ENCODE peak calls at places on chromosomes 3 and 15, in eight cellular contexts. E is GM12892, I is adrenal gland, J is lower leg skin, W is breast epithelium, D is uterus, Y is right lobe of liver, S is GM12878. Z is an unnamed sample.

GRCh38 chr15:70589221-70589620 is 174.1 kb downstream of the UACA start:
- DNase-seq in W (no peak), S (no peak), E (no peak), D (no peak), J (no peak), Y (no peak), I (no peak), Z (no peak)

GRCh38 chr3:171256445-171257250 is 203.6 kb downstream of the TNIK start:
- DNase-seq in S (no peak), D (no peak), I (no peak), Y (no peak), J (no peak), W (no peak), E (no peak), Z (no peak)

GRCh38 chr3:182728248-182728647 is 65.1 kb upstream of the ATP11B start:
- DNase-seq in E (no peak), Y (no peak), J (no peak), I (no peak), W (no peak), S (no peak), D (no peak), Z (peak)

GRCh38 chr3:43162573-43163084 is 56.8 kb upstream of the POMGNT2 start:
- DNase-seq in Y (no peak), W (no peak), D (no peak), J (no peak), I (no peak), S (no peak), E (no peak), Z (no peak)

GRCh38 chr3:72270072-72270611 is 485.2 kb upstream of the PROK2 start:
- DNase-seq in W (peak), J (peak), D (peak), S (no peak), Y (peak), I (peak), E (no peak), Z (peak)

GRCh38 chr15:56832125-56832524 is 86.3 kb upstream of the TCF12 start:
- DNase-seq in S (no peak), E (no peak), J (peak), W (peak), D (peak), I (peak), Y (peak), Z (no peak)

GRCh38 chr3:7607669-7608068 is 746.8 kb downstream of the GRM7 start:
- DNase-seq in E (no peak), I (no peak), Y (no peak), S (no peak), W (no peak), D (no peak), J (no peak), Z (no peak)

GRCh38 chr3:63470745-63471144 is 181.7 kb upstream of the SNTN start:
- DNase-seq in S (peak), E (no peak), I (no peak), D (no peak), W (no peak), Y (no peak), J (no peak), Z (no peak)

GRCh38 chr3:189724366-189724765 is 93.2 kb downstream of the TP63 start:
- DNase-seq in I (no peak), W (no peak), D (no peak), E (no peak), J (no peak), Y (no peak), S (no peak), Z (no peak)

GRCh38 chr15:42576040-42576594 is 711 bp downstream of the STARD9 start:
- DNase-seq in I (no peak), D (no peak), J (no peak), Y (no peak), W (no peak), S (no peak), E (no peak), Z (no peak)

GRCh38 chr3:36095238-36095637 is 285.1 kb upstream of the STAC start:
- DNase-seq in E (no peak), I (no peak), W (no peak), S (no peak), D (no peak), Y (no peak), J (no peak), Z (no peak)

GRCh38 chr3:55662683-55663082 is 175.6 kb upstream of the WNT5A start:
- DNase-seq in J (no peak), Y (no peak), W (no peak), I (no peak), D (no peak), S (no peak), E (no peak), Z (no peak)

GRCh38 chr3:140537075-140537474 is 140.8 kb upstream of the TRIM42 start:
- DNase-seq in I (no peak), W (no peak), S (no peak), D (no peak), Y (no peak), J (no peak), E (no peak), Z (no peak)

GRCh38 chr15:50726315-50726714 is 39.2 kb downstream of the SPPL2A start:
- DNase-seq in S (no peak), W (no peak), Y (no peak), D (no peak), J (no peak), E (no peak), I (no peak), Z (no peak)

GRCh38 chr15:71761649-71762048 is 48.7 kb upstream of the NR2E3 start:
- DNase-seq in D (no peak), J (no peak), E (no peak), Y (peak), S (no peak), I (peak), W (no peak), Z (no peak)

DNA sequence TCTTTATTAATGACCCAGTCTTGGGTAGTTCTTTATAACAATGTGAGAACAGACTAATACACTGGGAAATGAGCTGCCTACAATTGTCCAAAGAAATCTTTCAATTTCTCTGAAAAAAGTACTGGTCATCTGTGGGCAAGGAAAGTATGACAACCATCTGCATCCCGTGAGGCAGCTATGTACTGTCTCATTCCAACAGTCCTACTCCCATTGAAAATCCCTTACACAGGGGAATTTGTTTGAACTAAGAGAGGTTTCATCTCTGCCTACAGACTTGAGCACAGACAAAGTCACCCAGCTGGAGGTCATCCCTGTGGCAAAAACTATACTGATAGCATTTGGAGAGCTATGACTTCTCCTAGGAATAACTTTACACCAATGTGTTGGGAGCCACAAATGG is 27.1 kb downstream of the SHC4 start:
- DNase-seq in W (no peak), J (no peak), I (no peak), D (no peak), S (no peak), Y (no peak), E (no peak), Z (no peak)
- TF ChIP-seq POLR2A in W (no peak), J (no peak), I (no peak), D (no peak), S (no peak), Y (no peak), E (no peak), Z (no peak)

GRCh38 chr3:107430214-107431047 is 53.2 kb downstream of the CCDC54 start:
- DNase-seq in W (no peak), J (no peak), S (no peak), E (no peak), D (peak), Y (peak), I (peak), Z (no peak)

GRCh38 chr3:107431048-107431297 is 53.7 kb downstream of the CCDC54 start:
- DNase-seq in J (no peak), E (no peak), D (peak), S (no peak), W (peak), Y (peak), I (no peak), Z (peak)

GRCh38 chr3:107432646-107433045 is 55.4 kb downstream of the CCDC54 start:
- DNase-seq in W (no peak), J (no peak), E (no peak), Y (no peak), D (no peak), S (no peak), I (no peak), Z (peak)

GRCh38 chr3:107432013-107432515 is 54.8 kb downstream of the CCDC54 start:
- DNase-seq in D (peak), J (no peak), W (no peak), I (peak), Y (peak), E (no peak), S (no peak), Z (peak)

DNA sequence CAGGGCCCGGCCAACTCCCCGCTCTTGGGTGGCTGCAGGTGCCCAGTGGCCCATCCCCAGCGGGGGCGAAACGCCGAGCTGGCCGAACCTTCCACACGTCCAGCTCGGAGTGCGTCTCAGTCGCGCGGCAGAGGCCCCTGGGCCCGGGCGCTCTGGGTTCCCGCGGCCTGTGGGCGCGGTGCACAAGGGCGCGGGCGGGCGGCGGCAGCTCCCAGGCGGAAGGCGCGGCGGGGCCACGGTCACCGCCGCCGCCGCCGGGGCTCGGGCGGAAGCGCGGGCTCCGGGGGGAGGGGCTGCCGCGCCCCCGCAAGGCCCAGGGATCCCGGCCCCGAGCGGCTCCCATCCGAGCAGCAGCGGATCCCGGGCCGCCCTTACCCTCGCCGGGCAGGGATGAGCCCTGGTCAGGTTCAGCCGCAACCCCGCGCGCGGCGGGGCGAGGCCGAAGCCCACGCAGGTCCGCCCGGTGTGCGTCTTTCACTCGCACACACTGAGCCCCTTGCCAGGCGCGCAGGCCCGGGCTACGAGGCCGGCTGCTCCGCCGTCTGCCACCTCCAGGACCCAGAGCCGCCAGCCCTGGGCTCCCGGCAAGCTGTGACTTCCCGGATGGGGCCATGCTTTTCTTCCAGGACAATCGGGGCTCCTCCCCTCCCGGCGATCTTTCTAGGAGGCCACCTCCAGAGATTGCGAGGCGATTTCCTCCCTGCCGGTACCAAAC is 54.2 kb downstream of the CCDC54 start:
- DNase-seq in I (peak), D (peak), J (peak), E (peak), S (no peak), W (peak), Y (peak), Z (peak)
- TF ChIP-seq POLR2A in I (peak), D (peak), J (no peak), E (no peak), S (peak), W (peak), Y (peak), Z (peak)

GRCh38 chr15:35545825-35546580 is at the start of gene DPH6:
- DNase-seq in Y (peak), I (peak), W (peak), D (peak), S (peak), E (peak), J (peak), Z (peak)
- TF ChIP-seq POLR2A in Y (peak), I (peak), W (peak), D (no peak), S (peak), E (peak), J (no peak), Z (peak)

DNA sequence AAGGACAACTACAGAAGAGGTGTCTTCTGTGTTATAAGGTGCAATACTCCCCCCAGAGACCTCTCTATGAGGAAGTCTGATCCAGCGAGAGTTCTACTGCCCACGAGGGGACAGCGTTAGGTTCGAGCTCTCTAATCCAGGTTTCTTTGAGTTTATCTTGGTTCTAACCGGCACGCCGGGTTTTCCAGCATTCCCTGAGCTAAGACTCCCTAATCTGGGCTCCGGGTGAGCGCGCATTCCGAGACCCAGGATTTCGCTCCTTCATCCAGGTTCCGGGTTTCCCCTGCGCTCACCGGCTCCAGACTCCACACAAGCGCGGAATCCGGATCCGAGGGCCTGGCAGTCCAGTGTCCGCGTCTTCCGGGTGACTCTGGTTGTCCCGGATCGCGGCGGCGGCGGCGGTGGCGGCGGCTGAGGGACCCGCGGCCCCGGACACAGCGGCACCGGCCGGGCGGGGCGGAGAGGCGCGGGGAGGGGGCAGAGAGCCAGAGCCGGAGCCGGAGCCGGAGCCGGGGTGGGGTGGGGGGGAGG is at the start of gene ZNF609:
- DNase-seq in E (peak), W (peak), D (peak), Y (peak), I (peak), J (peak), S (no peak), Z (peak)
- TF ChIP-seq POLR2A in E (peak), W (peak), D (peak), Y (peak), I (peak), J (no peak), S (peak), Z (peak)

GRCh38 chr3:46915297-46915822 is 37.8 kb downstream of the PTH1R start:
- DNase-seq in I (no peak), Y (no peak), S (no peak), E (no peak), W (no peak), J (no peak), D (no peak), Z (no peak)
- TF ChIP-seq POLR2A in I (no peak), Y (no peak), S (peak), E (no peak), W (no peak), J (no peak), D (no peak), Z (no peak)

Z was measured in erythroblast.